ENCODE peak calls at places on chromosomes 12 and 14, in eight cellular contexts. One of them, this sample, is unnamed.
A peak's percentile ranks its signal among the peaks of the same experiment; 100 is the strongest.

GRCh38 chr12:2417761-2418160 is 365.0 kb downstream of the CACNA1C start:
- DNase-seq in cardiac fibroblast: no peak
- DNase-seq in transverse colon: no peak
- DNase-seq in NT2/D1: no peak
- DNase-seq in pons: no peak
- DNase-seq in COR-L47: no peak
- DNase-seq in NCI-H1417: no peak
- DNase-seq in foreskin fibroblast: no peak
- DNase-seq in this sample: no peak

GRCh38 chr12:67211029-67211428 is 58.1 kb upstream of the CAND1 start:
- DNase-seq in cardiac fibroblast: no peak
- DNase-seq in transverse colon: no peak
- DNase-seq in NT2/D1: no peak
- DNase-seq in pons: no peak
- DNase-seq in COR-L47: no peak
- DNase-seq in NCI-H1417: no peak
- DNase-seq in foreskin fibroblast: no peak
- DNase-seq in this sample: no peak

GRCh38 chr12:6167327-6168280 is 32.6 kb upstream of the CD9 start:
- DNase-seq in cardiac fibroblast: peak; percentile 98
- DNase-seq in transverse colon: peak; percentile 45
- DNase-seq in NT2/D1: no peak
- DNase-seq in pons: peak; percentile 81
- DNase-seq in COR-L47: no peak
- DNase-seq in NCI-H1417: no peak
- DNase-seq in foreskin fibroblast: peak; percentile 94
- DNase-seq in this sample: peak; percentile 36

GRCh38 chr12:92156139-92156538 is 10.5 kb upstream of the BTG1 start:
- DNase-seq in cardiac fibroblast: no peak
- DNase-seq in transverse colon: no peak
- DNase-seq in NT2/D1: no peak
- DNase-seq in pons: no peak
- DNase-seq in COR-L47: no peak
- DNase-seq in NCI-H1417: no peak
- DNase-seq in foreskin fibroblast: no peak
- DNase-seq in this sample: no peak

GRCh38 chr12:77377116-77377515 is 311.7 kb upstream of the E2F7 start:
- DNase-seq in cardiac fibroblast: peak; percentile 61
- DNase-seq in transverse colon: no peak
- DNase-seq in NT2/D1: no peak
- DNase-seq in pons: no peak
- DNase-seq in COR-L47: no peak
- DNase-seq in NCI-H1417: no peak
- DNase-seq in foreskin fibroblast: peak; percentile 75
- DNase-seq in this sample: no peak

GRCh38 chr14:68777644-68778043 is 15.2 kb downstream of the ZFP36L1 start:
- DNase-seq in cardiac fibroblast: no peak
- DNase-seq in transverse colon: no peak
- DNase-seq in NT2/D1: no peak
- DNase-seq in pons: no peak
- DNase-seq in COR-L47: no peak
- DNase-seq in NCI-H1417: no peak
- DNase-seq in foreskin fibroblast: no peak
- DNase-seq in this sample: no peak

GRCh38 chr12:34402228-34402898 is 380.1 kb downstream of the ALG10 start:
- DNase-seq in cardiac fibroblast: no peak
- DNase-seq in transverse colon: peak; percentile 1
- DNase-seq in NT2/D1: no peak
- DNase-seq in pons: no peak
- DNase-seq in COR-L47: no peak
- DNase-seq in NCI-H1417: no peak
- DNase-seq in foreskin fibroblast: no peak
- DNase-seq in this sample: no peak

GRCh38 chr14:103500148-103500990 is 22.3 kb downstream of the CKB start:
- DNase-seq in cardiac fibroblast: peak; percentile 86
- DNase-seq in transverse colon: peak; percentile 91
- DNase-seq in NT2/D1: peak; percentile 58
- DNase-seq in pons: peak; percentile 94
- DNase-seq in COR-L47: peak; percentile 94
- DNase-seq in NCI-H1417: peak; percentile 68
- DNase-seq in foreskin fibroblast: peak; percentile 78
- DNase-seq in this sample: peak; percentile 76

GRCh38 chr14:24329736-24330135 is 5.1 kb downstream of the ADCY4 start:
- DNase-seq in cardiac fibroblast: no peak
- DNase-seq in transverse colon: peak; percentile 69
- DNase-seq in NT2/D1: no peak
- DNase-seq in pons: peak; percentile 58
- DNase-seq in COR-L47: no peak
- DNase-seq in NCI-H1417: no peak
- DNase-seq in foreskin fibroblast: no peak
- DNase-seq in this sample: no peak

GRCh38 chr14:21894003-21894897 is 220.6 kb upstream of the OR4E1 start:
- DNase-seq in cardiac fibroblast: no peak
- DNase-seq in transverse colon: no peak
- DNase-seq in NT2/D1: peak; percentile 13
- DNase-seq in pons: peak; percentile 4
- DNase-seq in COR-L47: no peak
- DNase-seq in NCI-H1417: no peak
- DNase-seq in foreskin fibroblast: no peak
- DNase-seq in this sample: peak; percentile 63

GRCh38 chr12:38664661-38665269 is 240.6 kb downstream of the CPNE8 start:
- DNase-seq in cardiac fibroblast: peak; percentile 54
- DNase-seq in transverse colon: peak; percentile 14
- DNase-seq in NT2/D1: peak; percentile 36
- DNase-seq in pons: no peak
- DNase-seq in COR-L47: no peak
- DNase-seq in NCI-H1417: peak; percentile 0
- DNase-seq in foreskin fibroblast: no peak
- DNase-seq in this sample: peak; percentile 16

GRCh38 chr12:109858764-109859163 is 21.6 kb downstream of the GLTP start:
- DNase-seq in cardiac fibroblast: no peak
- DNase-seq in transverse colon: no peak
- DNase-seq in NT2/D1: no peak
- DNase-seq in pons: no peak
- DNase-seq in COR-L47: no peak
- DNase-seq in NCI-H1417: no peak
- DNase-seq in foreskin fibroblast: no peak
- DNase-seq in this sample: no peak

GRCh38 chr14:20719777-20720176 is 25.9 kb upstream of the EDDM3A start:
- DNase-seq in cardiac fibroblast: no peak
- DNase-seq in transverse colon: peak; percentile 34
- DNase-seq in NT2/D1: no peak
- DNase-seq in pons: no peak
- DNase-seq in COR-L47: no peak
- DNase-seq in NCI-H1417: no peak
- DNase-seq in foreskin fibroblast: no peak
- DNase-seq in this sample: no peak

GRCh38 chr12:62248873-62249272 is 11.3 kb upstream of the USP15 start:
- DNase-seq in cardiac fibroblast: no peak
- DNase-seq in transverse colon: no peak
- DNase-seq in NT2/D1: no peak
- DNase-seq in pons: no peak
- DNase-seq in COR-L47: no peak
- DNase-seq in NCI-H1417: no peak
- DNase-seq in foreskin fibroblast: no peak
- DNase-seq in this sample: no peak

GRCh38 chr14:68391292-68392014 is 401.4 kb downstream of the ZFP36L1 start:
- DNase-seq in cardiac fibroblast: peak; percentile 86
- DNase-seq in transverse colon: no peak
- DNase-seq in NT2/D1: no peak
- DNase-seq in pons: peak; percentile 57
- DNase-seq in COR-L47: no peak
- DNase-seq in NCI-H1417: no peak
- DNase-seq in foreskin fibroblast: peak; percentile 36
- DNase-seq in this sample: no peak

GRCh38 chr12:105522166-105522825 is 191.8 kb downstream of the C12orf75 start:
- DNase-seq in cardiac fibroblast: peak; percentile 69
- DNase-seq in transverse colon: no peak
- DNase-seq in NT2/D1: no peak
- DNase-seq in pons: no peak
- DNase-seq in COR-L47: no peak
- DNase-seq in NCI-H1417: no peak
- DNase-seq in foreskin fibroblast: peak; percentile 28
- DNase-seq in this sample: no peak

GRCh38 chr14:106436310-106436905 is 910.0 kb downstream of the TMEM121 start:
- DNase-seq in cardiac fibroblast: peak; percentile 14
- DNase-seq in transverse colon: peak; percentile 35
- DNase-seq in NT2/D1: no peak
- DNase-seq in pons: peak; percentile 61
- DNase-seq in COR-L47: peak; percentile 66
- DNase-seq in NCI-H1417: no peak
- DNase-seq in foreskin fibroblast: no peak
- DNase-seq in this sample: peak; percentile 67

GRCh38 chr12:5588231-5588995 is 156.5 kb downstream of the NTF3 start:
- DNase-seq in cardiac fibroblast: no peak
- DNase-seq in transverse colon: no peak
- DNase-seq in NT2/D1: no peak
- DNase-seq in pons: no peak
- DNase-seq in COR-L47: no peak
- DNase-seq in NCI-H1417: no peak
- DNase-seq in foreskin fibroblast: peak; percentile 19
- DNase-seq in this sample: no peak

This sample was measured in NAMALWA.